ENCODE peak calls at places on chromosomes 1 and 21, in five cellular contexts. One of them, this sample, is unnamed.
A peak's percentile ranks its signal among the peaks of the same experiment; 100 is the strongest.

GRCh38 chr1:44696789-44697188 is 22.3 kb downstream of the ARMH1 start:
- DNase-seq in iris pigment epithelial cell: no peak
- DNase-seq in H4: no peak
- DNase-seq in occipital lobe: no peak
- DNase-seq in caudate nucleus: no peak
- DNase-seq in this sample: no peak

GRCh38 chr1:32706491-32706890 is 3.9 kb upstream of the SYNC start:
- DNase-seq in iris pigment epithelial cell: no peak
- DNase-seq in H4: no peak
- DNase-seq in occipital lobe: no peak
- DNase-seq in caudate nucleus: no peak
- DNase-seq in this sample: no peak

GRCh38 chr1:2875677-2876531 is 74.4 kb upstream of the TTC34 start:
- DNase-seq in iris pigment epithelial cell: peak; percentile 5
- DNase-seq in H4: no peak
- DNase-seq in occipital lobe: no peak
- DNase-seq in caudate nucleus: no peak
- DNase-seq in this sample: peak; percentile 32

GRCh38 chr1:68470388-68470970 is 20.7 kb upstream of the RPE65 start:
- DNase-seq in iris pigment epithelial cell: peak; percentile 27
- DNase-seq in H4: no peak
- DNase-seq in occipital lobe: no peak
- DNase-seq in caudate nucleus: no peak
- DNase-seq in this sample: no peak

GRCh38 chr1:225813250-225813964 is 3.5 kb downstream of the EPHX1 start:
- DNase-seq in iris pigment epithelial cell: peak; percentile 77
- DNase-seq in H4: peak; percentile 89
- DNase-seq in occipital lobe: no peak
- DNase-seq in caudate nucleus: no peak
- DNase-seq in this sample: no peak

GRCh38 chr1:245790441-245790840 is 635.7 kb downstream of the KIF26B start:
- DNase-seq in iris pigment epithelial cell: peak; percentile 27
- DNase-seq in H4: no peak
- DNase-seq in occipital lobe: no peak
- DNase-seq in caudate nucleus: no peak
- DNase-seq in this sample: no peak

GRCh38 chr21:39523398-39523797 is 71.6 kb downstream of the SH3BGR start:
- DNase-seq in iris pigment epithelial cell: peak; percentile 1
- DNase-seq in H4: no peak
- DNase-seq in occipital lobe: no peak
- DNase-seq in caudate nucleus: no peak
- DNase-seq in this sample: no peak

GRCh38 chr1:202959276-202959620 is 1.1 kb upstream of the ADIPOR1 start:
- DNase-seq in iris pigment epithelial cell: peak; percentile 77
- DNase-seq in H4: peak; percentile 64
- DNase-seq in occipital lobe: no peak
- DNase-seq in caudate nucleus: no peak
- DNase-seq in this sample: no peak

GRCh38 chr1:36432616-36433015 is 17.6 kb downstream of the OSCP1 start:
- DNase-seq in iris pigment epithelial cell: no peak
- DNase-seq in H4: no peak
- DNase-seq in occipital lobe: no peak
- DNase-seq in caudate nucleus: no peak
- DNase-seq in this sample: no peak

GRCh38 chr1:65075123-65075976 is 72.7 kb upstream of the AK4 start:
- DNase-seq in iris pigment epithelial cell: peak; percentile 77
- DNase-seq in H4: peak; percentile 73
- DNase-seq in occipital lobe: no peak
- DNase-seq in caudate nucleus: no peak
- DNase-seq in this sample: peak; percentile 55

GRCh38 chr1:55064071-55064581 is 24.8 kb downstream of the PCSK9 start:
- DNase-seq in iris pigment epithelial cell: peak; percentile 23
- DNase-seq in H4: no peak
- DNase-seq in occipital lobe: no peak
- DNase-seq in caudate nucleus: no peak
- DNase-seq in this sample: peak; percentile 15

GRCh38 chr1:36062321-36062720 is 21.6 kb upstream of the TEKT2 start:
- DNase-seq in iris pigment epithelial cell: no peak
- DNase-seq in H4: no peak
- DNase-seq in occipital lobe: no peak
- DNase-seq in caudate nucleus: no peak
- DNase-seq in this sample: no peak

GRCh38 chr1:16924216-16924918 is 2.6 kb downstream of the CROCC start:
- DNase-seq in iris pigment epithelial cell: no peak
- DNase-seq in H4: no peak
- DNase-seq in occipital lobe: no peak
- DNase-seq in caudate nucleus: no peak
- DNase-seq in this sample: no peak

GRCh38 chr1:17819129-17819802 is 64.1 kb downstream of the ACTL8 start:
- DNase-seq in iris pigment epithelial cell: no peak
- DNase-seq in H4: no peak
- DNase-seq in occipital lobe: no peak
- DNase-seq in caudate nucleus: no peak
- DNase-seq in this sample: no peak

GRCh38 chr1:201530741-201531521 is 8.0 kb upstream of the NAV1 start:
- DNase-seq in iris pigment epithelial cell: peak; percentile 80
- DNase-seq in H4: peak; percentile 70
- DNase-seq in occipital lobe: peak; percentile 78
- DNase-seq in caudate nucleus: peak; percentile 17
- DNase-seq in this sample: peak; percentile 82

GRCh38 chr1:227532019-227532619 is 31.2 kb upstream of the ZNF678 start:
- DNase-seq in iris pigment epithelial cell: peak; percentile 56
- DNase-seq in H4: no peak
- DNase-seq in occipital lobe: no peak
- DNase-seq in caudate nucleus: no peak
- DNase-seq in this sample: no peak

GRCh38 chr1:195714248-195714647 is 894.0 kb downstream of the KCNT2 start:
- DNase-seq in iris pigment epithelial cell: peak; percentile 44
- DNase-seq in H4: peak; percentile 40
- DNase-seq in occipital lobe: no peak
- DNase-seq in caudate nucleus: no peak
- DNase-seq in this sample: no peak

GRCh38 chr1:184036517-184036949 is 995 bp downstream of the COLGALT2 start:
- DNase-seq in iris pigment epithelial cell: no peak
- DNase-seq in H4: no peak
- DNase-seq in occipital lobe: no peak
- DNase-seq in caudate nucleus: no peak
- DNase-seq in this sample: peak; percentile 69

GRCh38 chr1:110542730-110543129 is 23.8 kb upstream of the KCNA10 start:
- DNase-seq in iris pigment epithelial cell: peak; percentile 55
- DNase-seq in H4: peak; percentile 23
- DNase-seq in occipital lobe: no peak
- DNase-seq in caudate nucleus: no peak
- DNase-seq in this sample: no peak

GRCh38 chr1:176225485-176225884 is 18.4 kb upstream of the COP1 start:
- DNase-seq in iris pigment epithelial cell: no peak
- DNase-seq in H4: no peak
- DNase-seq in occipital lobe: no peak
- DNase-seq in caudate nucleus: no peak
- DNase-seq in this sample: no peak

GRCh38 chr1:20386682-20387081 is 96.0 kb downstream of the VWA5B1 start:
- DNase-seq in iris pigment epithelial cell: no peak
- DNase-seq in H4: no peak
- DNase-seq in occipital lobe: peak; percentile 65
- DNase-seq in caudate nucleus: peak; percentile 58
- DNase-seq in this sample: peak; percentile 31

GRCh38 chr21:39386194-39386593 is 37.3 kb upstream of the HMGN1 start:
- DNase-seq in iris pigment epithelial cell: no peak
- DNase-seq in H4: no peak
- DNase-seq in occipital lobe: peak; percentile 14
- DNase-seq in caudate nucleus: no peak
- DNase-seq in this sample: peak; percentile 15

GRCh38 chr1:6133146-6133895 is 46.8 kb downstream of the CHD5 start:
- DNase-seq in iris pigment epithelial cell: no peak
- DNase-seq in H4: no peak
- DNase-seq in occipital lobe: no peak
- DNase-seq in caudate nucleus: no peak
- DNase-seq in this sample: no peak

GRCh38 chr1:153485880-153486279 is 25.4 kb upstream of the S100A7 start:
- DNase-seq in iris pigment epithelial cell: no peak
- DNase-seq in H4: peak; percentile 21
- DNase-seq in occipital lobe: no peak
- DNase-seq in caudate nucleus: no peak
- DNase-seq in this sample: no peak

GRCh38 chr1:173476197-173476663 is 905 bp upstream of the PRDX6 start:
- DNase-seq in iris pigment epithelial cell: no peak
- DNase-seq in H4: no peak
- DNase-seq in occipital lobe: no peak
- DNase-seq in caudate nucleus: no peak
- DNase-seq in this sample: peak; percentile 54

GRCh38 chr1:228314658-228315483 is 91.8 kb downstream of the TRIM11 start:
- DNase-seq in iris pigment epithelial cell: no peak
- DNase-seq in H4: no peak
- DNase-seq in occipital lobe: no peak
- DNase-seq in caudate nucleus: no peak
- DNase-seq in this sample: no peak

GRCh38 chr1:183022202-183023145 is 746 bp upstream of the LAMC1 start:
- DNase-seq in iris pigment epithelial cell: peak; percentile 98
- DNase-seq in H4: peak; percentile 80
- DNase-seq in occipital lobe: peak; percentile 76
- DNase-seq in caudate nucleus: no peak
- DNase-seq in this sample: peak; percentile 35